ENCODE peak calls at places on chromosome 9, in seven cellular contexts. O, M, F, T, Z, X and Q are unnamed samples. For H3K4me1, the result is how much of the 10 kb centered on the place peaks cover.

GRCh38 chr9:13274901-13275641 is 4.4 kb downstream of the MPDZ start:
- DNase-seq in O (no peak), M (no peak), F (no peak), T (no peak), Z (no peak), X (no peak), Q (peak)

GRCh38 chr9:35001803-35002502 is 12.4 kb downstream of the DNAJB5 start:
- DNase-seq in O (no peak), M (no peak), F (no peak), T (no peak), Z (no peak), X (no peak), Q (peak)

GRCh38 chr9:93149361-93149760 is 15.3 kb upstream of the NINJ1 start:
- DNase-seq in O (no peak), M (no peak), F (no peak), T (no peak), Z (no peak), X (no peak), Q (peak)

GRCh38 chr9:83027153-83027867 is 35.6 kb downstream of the RASEF start:
- DNase-seq in O (no peak), M (no peak), F (no peak), T (no peak), Z (no peak), X (no peak), Q (no peak)

GRCh38 chr9:95270790-95271189 is 46.7 kb downstream of the FANCC start:
- DNase-seq in O (no peak), M (no peak), F (no peak), T (no peak), Z (no peak), X (no peak), Q (no peak)

GRCh38 chr9:121239071-121239470 is 28.9 kb upstream of the GSN start:
- DNase-seq in O (no peak), M (no peak), F (no peak), T (no peak), Z (no peak), X (no peak), Q (no peak)

GRCh38 chr9:122656378-122656777 is 1.0 kb downstream of the OR1B1 start:
- DNase-seq in O (no peak), M (no peak), F (no peak), T (no peak), Z (no peak), X (no peak), Q (peak)

GRCh38 chr9:137218754-137219271 is 3.2 kb downstream of the RNF208 start:
- DNase-seq in O (peak), M (no peak), F (no peak), T (no peak), Z (peak), X (no peak), Q (peak)

GRCh38 chr9:109779711-109780452 is at the start of gene PALM2AKAP2:
- DNase-seq in O (peak), M (no peak), F (peak), T (peak), Z (peak), X (peak), Q (no peak)

GRCh38 chr9:93814561-93814960 is 140.6 kb downstream of the BARX1 start:
- DNase-seq in O (no peak), M (no peak), F (no peak), T (no peak), Z (no peak), X (no peak), Q (no peak)

GRCh38 chr9:91734371-91734981 is 215.6 kb downstream of the ROR2 start:
- DNase-seq in O (peak), M (peak), F (peak), T (no peak), Z (peak), X (peak), Q (peak)

GRCh38 chr9:92066131-92066530 is 49.1 kb downstream of the SPTLC1 start:
- DNase-seq in O (no peak), M (no peak), F (no peak), T (no peak), Z (no peak), X (no peak), Q (no peak)

GRCh38 chr9:105114956-105115728 is 129.3 kb upstream of the SLC44A1 start:
- DNase-seq in O (no peak), M (peak), F (no peak), T (peak), Z (peak), X (peak), Q (no peak)

GRCh38 chr9:106920701-106921283 is 57.8 kb downstream of the ZNF462 start:
- DNase-seq in O (no peak), M (no peak), F (no peak), T (no peak), Z (peak), X (no peak), Q (peak)

GRCh38 chr9:133275105-133276000 is at the start of gene ABO:
- DNase-seq in O (peak), M (no peak), F (peak), T (no peak), Z (peak), X (no peak), Q (no peak)

GRCh38 chr9:126702501-126703329 is 89.0 kb downstream of the LMX1B start:
- DNase-seq in O (peak), M (peak), F (no peak), T (peak), Z (no peak), X (no peak), Q (no peak)

GRCh38 chr9:6187272-6187671 is 28.3 kb upstream of the IL33 start:
- DNase-seq in O (no peak), M (no peak), F (no peak), T (no peak), Z (no peak), X (no peak), Q (no peak)

GRCh38 chr9:99807276-99807852 is 14.3 kb upstream of the NR4A3 start:
- DNase-seq in O (peak), M (peak), F (peak), T (peak), Z (peak), X (peak), Q (peak)
- TF ChIP-seq CTCF in O (peak), M (peak), F (peak), T (peak), Z (peak), X (peak), Q (peak)

GRCh38 chr9:98867434-98868168 is 60.1 kb downstream of the GALNT12 start:
- DNase-seq in O (no peak), M (peak), F (peak), T (peak), Z (peak), X (peak), Q (peak)

GRCh38 chr9:98867109-98867433 is 59.6 kb downstream of the GALNT12 start:
- DNase-seq in O (no peak), M (no peak), F (no peak), T (no peak), Z (no peak), X (no peak), Q (no peak)

GRCh38 chr9:98866435-98867108 is 59.1 kb downstream of the GALNT12 start:
- DNase-seq in O (no peak), M (no peak), F (no peak), T (no peak), Z (no peak), X (no peak), Q (no peak)

GRCh38 chr9:98864257-98865180 is 57.0 kb downstream of the GALNT12 start:
- DNase-seq in O (no peak), M (no peak), F (no peak), T (no peak), Z (no peak), X (no peak), Q (no peak)

GRCh38 chr9:98865284-98865683 is 57.8 kb downstream of the GALNT12 start:
- DNase-seq in O (no peak), M (no peak), F (no peak), T (no peak), Z (no peak), X (no peak), Q (no peak)
- H3K4me1 ChIP-seq in O (under half), M (under half), F (half or more), T (half or more), Z (under half), X (under half), Q (under half)

GRCh38 chr9:98038958-98039357 is 17.6 kb upstream of the NANS start:
- DNase-seq in O (no peak), M (peak), F (no peak), T (no peak), Z (no peak), X (no peak), Q (no peak)
- TF ChIP-seq CTCF in O (no peak), M (peak), F (no peak), T (no peak), Z (no peak), X (no peak), Q (no peak)

GRCh38 chr9:116763665-116764064 is 76.6 kb downstream of the TRIM32 start:
- DNase-seq in O (no peak), M (peak), F (no peak), T (no peak), Z (no peak), X (no peak), Q (no peak)
- H3K4me1 ChIP-seq in O (under half), M (half or more), F (under half), T (under half), Z (under half), X (under half), Q (under half)

GRCh38 chr9:124124729-124125589 is 113.4 kb downstream of the LHX2 start:
- DNase-seq in O (no peak), M (no peak), F (peak), T (no peak), Z (no peak), X (no peak), Q (no peak)

GRCh38 chr9:124121725-124122124 is 110.2 kb downstream of the LHX2 start:
- DNase-seq in O (no peak), M (no peak), F (peak), T (no peak), Z (no peak), X (no peak), Q (no peak)

GRCh38 chr9:124120272-124120671 is 108.7 kb downstream of the LHX2 start:
- DNase-seq in O (no peak), M (no peak), F (no peak), T (no peak), Z (no peak), X (no peak), Q (no peak)

GRCh38 chr9:124122321-124122720 is 110.8 kb downstream of the LHX2 start:
- DNase-seq in O (no peak), M (no peak), F (no peak), T (no peak), Z (no peak), X (no peak), Q (no peak)

DNA sequence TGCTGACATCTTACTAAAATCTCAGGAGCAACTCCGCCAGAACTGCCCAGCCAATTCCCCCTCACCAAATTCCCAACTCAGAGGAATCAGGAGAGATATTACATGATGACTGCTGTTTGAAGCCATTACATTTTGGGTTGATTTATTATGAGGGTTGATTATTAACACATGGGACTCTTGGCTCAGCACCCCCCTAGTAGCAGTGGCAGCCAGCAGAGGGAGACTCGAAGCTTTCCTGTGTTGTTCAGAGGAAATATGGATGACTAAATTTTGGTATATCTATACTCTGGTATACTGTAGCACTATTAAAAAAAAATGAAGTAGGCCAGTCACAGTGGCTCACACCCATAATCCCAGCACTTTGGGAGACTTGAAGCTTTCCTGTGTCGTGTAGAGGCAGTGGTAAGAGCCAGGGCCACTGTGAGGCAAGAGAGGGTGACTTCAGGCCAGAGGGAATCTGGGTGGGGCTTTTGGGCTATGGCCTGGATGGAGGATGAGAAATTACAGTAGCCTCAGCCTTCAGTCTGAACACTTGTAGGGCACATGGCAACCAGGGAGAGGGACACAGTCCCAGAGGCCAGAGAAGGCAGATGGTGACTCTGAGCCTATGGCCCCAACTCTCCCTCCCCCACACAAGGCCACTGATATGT is 111.4 kb downstream of the LHX2 start:
- DNase-seq in O (no peak), M (peak), F (no peak), T (no peak), Z (no peak), X (no peak), Q (peak)
- TF ChIP-seq CTCF in O (peak), M (peak), F (no peak), T (no peak), Z (no peak), X (peak), Q (peak)